ENCODE peak calls at places on chromosome 17, in four cellular contexts. I is Peyer's patch, E is adrenal gland, L is thyroid gland. K is an unnamed sample. For H3K4me1, the result is how much of the 10 kb centered on the place peaks cover.

GRCh38 chr17:70905796-70906195 is 736.5 kb downstream of the KCNJ2 start:
- DNase-seq in I (no peak), E (peak), L (peak), K (no peak)

GRCh38 chr17:7175363-7175733 is 3.8 kb downstream of the ASGR1 start:
- DNase-seq in L (no peak), E (no peak), I (no peak), K (no peak)

GRCh38 chr17:73589096-73589980 is 54.9 kb downstream of the SDK2 start:
- DNase-seq in I (no peak), E (no peak), L (no peak), K (no peak)

GRCh38 chr17:31654936-31655335 is 204.1 kb downstream of the COPRS start:
- DNase-seq in L (no peak), E (no peak), I (no peak), K (no peak)

GRCh38 chr17:76472726-76473125 is 5.3 kb downstream of the AANAT start:
- DNase-seq in E (no peak), I (no peak), L (no peak), K (no peak)

GRCh38 chr17:19342611-19343255 is 19.8 kb downstream of the B9D1 start:
- DNase-seq in L (no peak), E (no peak), I (peak), K (no peak)

GRCh38 chr17:61795546-61795945 is 67.8 kb downstream of the BRIP1 start:
- DNase-seq in I (no peak), L (no peak), E (no peak), K (no peak)

GRCh38 chr17:42750730-42751356 is 6.0 kb upstream of the EZH1 start:
- DNase-seq in E (no peak), L (no peak), I (no peak), K (no peak)

GRCh38 chr17:15649861-15650391 is 30.4 kb upstream of the FBXW10B start:
- DNase-seq in I (peak), L (peak), E (peak), K (no peak)

GRCh38 chr17:58120195-58120822 is 27.9 kb upstream of the OR4D1 start:
- DNase-seq in I (no peak), E (peak), L (peak), K (peak)

GRCh38 chr17:82604532-82604931 is 43.7 kb downstream of the WDR45B start:
- DNase-seq in I (no peak), L (peak), E (no peak), K (no peak)

GRCh38 chr17:32452281-32452680 is 8.0 kb downstream of the PSMD11 start:
- DNase-seq in L (no peak), E (no peak), I (no peak), K (no peak)

GRCh38 chr17:1690544-1691221 is 6.0 kb upstream of the PRPF8 start:
- DNase-seq in E (no peak), L (no peak), I (no peak), K (no peak)

GRCh38 chr17:30584810-30585209 is 107.6 kb downstream of the GOSR1 start:
- DNase-seq in I (no peak), L (no peak), E (no peak), K (no peak)
- H3K4me1 ChIP-seq in I (under half), L (under half), E (under half), K (under half)

GRCh38 chr17:78039581-78039980 is 81.1 kb downstream of the TNRC6C start:
- DNase-seq in I (no peak), L (no peak), E (no peak), K (no peak)

GRCh38 chr17:78042542-78042941 is 84.0 kb downstream of the TNRC6C start:
- DNase-seq in L (no peak), E (no peak), I (no peak), K (no peak)

GRCh38 chr17:78041401-78042179 is 83.1 kb downstream of the TNRC6C start:
- DNase-seq in I (no peak), E (no peak), L (no peak), K (no peak)

GRCh38 chr17:78038748-78039288 is 80.3 kb downstream of the TNRC6C start:
- DNase-seq in E (no peak), L (no peak), I (no peak), K (no peak)

DNA sequence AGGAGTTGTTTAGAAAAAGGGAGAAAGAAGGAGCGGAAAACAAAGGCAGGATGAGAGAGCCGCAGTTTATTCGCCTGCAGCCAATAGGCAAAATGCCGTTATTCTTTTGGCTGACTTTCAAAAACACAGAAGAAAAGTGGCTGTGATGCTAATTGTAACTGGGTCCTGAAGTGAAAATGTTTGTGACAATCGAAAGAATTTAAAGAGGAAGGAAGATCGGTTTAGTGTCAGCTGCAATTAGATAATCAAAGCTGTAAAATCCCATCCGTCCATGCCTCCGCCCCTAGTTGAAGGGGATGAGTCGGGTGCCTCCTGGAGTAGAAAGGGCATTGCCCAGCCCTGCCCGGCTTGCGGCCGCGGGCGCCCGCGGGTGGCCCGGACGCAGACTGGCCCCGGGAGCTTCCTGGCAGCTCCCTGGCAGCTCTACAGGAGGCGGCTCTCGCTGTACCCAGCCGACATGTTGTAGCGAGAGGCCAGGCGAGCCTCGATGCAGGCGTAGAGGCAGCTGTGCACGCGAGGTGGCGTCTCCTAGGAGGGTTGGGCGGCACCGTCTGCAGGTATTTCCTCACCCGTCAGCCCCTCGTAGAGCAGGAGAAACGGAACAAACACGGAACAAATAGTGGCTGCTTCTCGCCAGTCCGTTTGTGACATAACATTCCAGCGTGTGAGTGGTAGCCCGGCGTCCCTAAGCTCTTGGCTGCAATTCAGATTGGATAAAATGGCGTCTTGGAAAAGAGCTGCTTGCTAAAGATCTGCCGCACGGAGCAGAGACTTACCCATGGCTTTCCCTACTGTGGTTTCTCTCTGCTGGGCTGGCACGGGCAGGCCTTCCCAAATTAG is 82.3 kb downstream of the TNRC6C start:
- DNase-seq in L (peak), E (peak), I (peak), K (peak)
- TF ChIP-seq CTCF in L (no peak), E (no peak), I (no peak), K (no peak)

GRCh38 chr17:8954339-8954738 is 11.2 kb downstream of the PIK3R5 start:
- DNase-seq in L (peak), I (peak), E (peak), K (peak)
- TF ChIP-seq POLR2A in L (no peak), I (no peak), E (no peak), K (no peak)

DNA sequence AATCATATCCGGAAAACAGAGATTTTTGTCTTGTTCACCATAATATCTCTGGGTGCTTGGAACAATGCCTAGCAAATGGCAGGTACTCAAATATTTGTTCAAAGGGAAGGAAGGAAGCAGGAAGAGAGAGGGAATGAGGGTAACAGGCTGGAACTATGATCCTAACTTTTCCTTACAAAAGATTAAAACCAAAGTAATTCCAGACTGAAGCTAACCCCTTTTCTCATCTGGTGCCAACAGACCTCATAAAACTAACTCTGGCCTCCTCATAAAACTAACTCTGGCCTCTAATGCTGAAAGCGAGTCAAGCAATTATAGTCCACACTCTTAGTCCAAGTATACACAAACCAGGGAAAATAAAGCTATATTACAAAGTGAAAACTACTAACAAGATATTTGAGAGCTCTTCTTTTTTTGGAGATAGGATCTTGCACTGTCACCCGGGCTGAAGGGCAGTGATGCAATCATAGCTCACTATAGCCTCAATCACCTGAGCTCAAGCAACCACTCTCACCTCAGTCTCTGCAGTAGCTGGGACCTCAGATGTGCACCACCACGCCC is 84.6 kb downstream of the KANSL1 start:
- DNase-seq in L (no peak), I (no peak), E (no peak), K (no peak)
- H3K4me1 ChIP-seq in L (under half), I (under half), E (half or more), K (under half)

DNA sequence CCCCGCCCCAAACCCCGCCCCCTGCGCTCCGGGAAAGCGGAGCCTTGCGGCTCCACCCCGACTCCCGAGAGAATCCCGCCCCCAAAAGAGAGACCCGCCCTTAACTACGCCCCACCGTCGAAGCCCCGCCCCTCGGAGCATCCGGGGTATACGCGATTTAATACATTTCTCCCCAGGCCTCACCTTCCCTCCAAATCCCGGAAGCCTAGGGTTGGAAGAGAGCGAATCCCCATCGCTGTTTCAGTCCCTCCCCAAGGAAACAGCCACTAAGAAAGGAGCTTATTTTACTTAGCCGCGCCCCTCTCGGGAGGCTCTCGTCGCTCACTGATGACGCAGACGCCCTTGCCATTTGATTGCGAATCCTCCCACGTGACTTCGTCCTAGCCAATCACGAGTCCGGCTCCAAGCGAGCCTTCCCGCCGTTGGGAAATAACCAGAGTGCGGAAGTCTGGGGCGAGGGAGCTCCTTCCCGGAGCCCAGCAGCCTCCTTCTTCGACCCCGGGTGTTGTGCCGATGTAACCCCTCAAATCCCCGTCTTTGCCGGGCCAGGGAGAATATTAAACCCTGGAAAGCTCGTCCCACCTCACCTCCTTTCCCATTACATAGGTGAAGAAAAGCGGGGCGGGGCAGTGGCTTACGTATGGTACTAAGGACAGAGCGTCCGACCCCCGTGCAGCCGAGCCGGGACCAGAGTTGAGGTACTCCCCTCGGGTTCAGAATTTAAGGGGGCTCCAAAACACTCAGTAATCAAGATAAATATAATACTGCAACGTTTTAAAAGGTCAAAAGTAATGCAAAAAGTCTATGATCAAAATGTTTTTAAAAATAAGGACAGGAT is 461 bp upstream of the FDXR start:
- DNase-seq in E (peak), L (peak), I (peak), K (peak)
- TF ChIP-seq CTCF in E (no peak), L (no peak), I (no peak), K (no peak)